ENCODE peak calls at places on chromosomes 16 and 17, in seven cellular contexts. B is HCT116, Q is keratinocyte, A is fibroblast of lung, V is MM.1S, M is SK-N-SH, S is neural progenitor cell. J is an unnamed sample.

GRCh38 chr17:17213775-17214174 is 7.6 kb upstream of the PLD6 start:
- DNase-seq in S (no peak), A (no peak), V (no peak), M (no peak), Q (no peak), B (no peak), J (no peak)

GRCh38 chr16:71249399-71249798 is 18.9 kb upstream of the HYDIN start:
- DNase-seq in B (no peak), V (no peak), A (no peak), M (no peak), S (no peak), Q (no peak), J (no peak)

GRCh38 chr16:75789237-75789636 is 62.9 kb upstream of the CPHXL start:
- DNase-seq in A (peak; percentile 33), B (peak; percentile 46), S (peak; percentile 66), Q (no peak), V (peak; percentile 39), M (peak; percentile 58), J (peak; percentile 25)

GRCh38 chr16:66476328-66477027 is 49.4 kb downstream of the BEAN1 start:
- DNase-seq in V (peak; percentile 55), Q (no peak), B (no peak), S (no peak), A (no peak), M (peak; percentile 68), J (no peak)

GRCh38 chr17:71118039-71118438 is 948.7 kb downstream of the KCNJ2 start:
- DNase-seq in S (peak; percentile 47), B (peak; percentile 29), A (peak; percentile 19), Q (no peak), M (peak; percentile 32), V (peak; percentile 16), J (no peak)

GRCh38 chr16:1542166-1542500 is 8.7 kb downstream of the TMEM204 start:
- DNase-seq in A (no peak), V (no peak), B (no peak), Q (no peak), M (no peak), S (no peak), J (no peak)

GRCh38 chr17:28446716-28447395 is 26.6 kb upstream of the SLC13A2 start:
- DNase-seq in B (no peak), S (no peak), M (no peak), A (no peak), V (no peak), Q (no peak), J (no peak)

GRCh38 chr16:71746442-71747046 is 22.0 kb upstream of the PHLPP2 start:
- DNase-seq in B (peak; percentile 26), V (peak; percentile 60), A (peak; percentile 30), M (peak; percentile 57), S (peak; percentile 47), Q (no peak), J (peak; percentile 18)

GRCh38 chr17:60538726-60539125 is 12.7 kb upstream of the APPBP2 start:
- DNase-seq in B (no peak), M (no peak), A (no peak), V (no peak), Q (no peak), S (no peak), J (no peak)

GRCh38 chr16:66961065-66961744 is at the start of gene CES3:
- DNase-seq in A (peak; percentile 42), B (peak; percentile 75), V (peak; percentile 77), S (peak; percentile 91), M (peak; percentile 82), Q (no peak), J (peak; percentile 24)

GRCh38 chr17:62653002-62653830 is 25.7 kb downstream of the MRC2 start:
- DNase-seq in V (peak; percentile 34), B (no peak), Q (no peak), M (peak; percentile 97), S (peak; percentile 95), A (peak; percentile 57), J (peak; percentile 33)

GRCh38 chr17:80105762-80106161 is 4.4 kb downstream of the GAA start:
- DNase-seq in B (no peak), S (no peak), M (peak; percentile 56), Q (no peak), A (no peak), V (no peak), J (no peak)

GRCh38 chr16:67468731-67469130 is 12.2 kb downstream of the ATP6V0D1 start:
- DNase-seq in B (no peak), Q (no peak), S (no peak), V (no peak), M (no peak), A (no peak), J (no peak)

GRCh38 chr17:45248132-45248936 is 13.6 kb downstream of the SPATA32 start:
- DNase-seq in V (peak; percentile 90), A (peak; percentile 24), S (peak; percentile 81), B (no peak), M (no peak), Q (no peak), J (no peak)

GRCh38 chr17:40218006-40218739 is 931 bp upstream of the WIPF2 start:
- DNase-seq in S (no peak), B (no peak), V (no peak), M (no peak), A (no peak), Q (no peak), J (no peak)

GRCh38 chr16:73268311-73268997 is 220.5 kb upstream of the ZFHX3 start:
- DNase-seq in A (peak; percentile 18), Q (no peak), B (no peak), M (peak; percentile 46), V (no peak), S (peak; percentile 72), J (peak; percentile 7)

GRCh38 chr16:55655381-55655708 is 443 bp upstream of the SLC6A2 start:
- DNase-seq in A (no peak), V (no peak), S (no peak), B (no peak), M (no peak), Q (no peak), J (no peak)

GRCh38 chr17:2222301-2222700 is 81.3 kb downstream of the SMG6 start:
- DNase-seq in M (no peak), Q (no peak), V (no peak), S (no peak), B (no peak), A (no peak), J (no peak)

GRCh38 chr16:31414706-31415105 is 13.5 kb downstream of the COX6A2 start:
- DNase-seq in V (no peak), S (no peak), A (no peak), B (no peak), Q (no peak), M (no peak), J (no peak)

GRCh38 chr17:72361892-72362291 is 241.1 kb downstream of the SOX9 start:
- DNase-seq in V (no peak), M (no peak), A (peak; percentile 74), B (no peak), S (no peak), Q (peak; percentile 62), J (peak; percentile 57)

GRCh38 chr16:554640-555413 is 5.4 kb upstream of the PRR35 start:
- DNase-seq in B (no peak), A (peak; percentile 74), S (no peak), Q (no peak), V (no peak), M (no peak), J (peak; percentile 52)

GRCh38 chr16:69924777-69925191 is 26.4 kb upstream of the CLEC18A start:
- DNase-seq in M (no peak), V (no peak), B (no peak), S (no peak), Q (no peak), A (peak; percentile 93), J (peak; percentile 90)

GRCh38 chr16:17945080-17945601 is 391.4 kb downstream of the NPIPA8 start:
- DNase-seq in Q (no peak), M (no peak), V (no peak), S (no peak), A (peak; percentile 17), B (no peak), J (peak; percentile 12)

DNA sequence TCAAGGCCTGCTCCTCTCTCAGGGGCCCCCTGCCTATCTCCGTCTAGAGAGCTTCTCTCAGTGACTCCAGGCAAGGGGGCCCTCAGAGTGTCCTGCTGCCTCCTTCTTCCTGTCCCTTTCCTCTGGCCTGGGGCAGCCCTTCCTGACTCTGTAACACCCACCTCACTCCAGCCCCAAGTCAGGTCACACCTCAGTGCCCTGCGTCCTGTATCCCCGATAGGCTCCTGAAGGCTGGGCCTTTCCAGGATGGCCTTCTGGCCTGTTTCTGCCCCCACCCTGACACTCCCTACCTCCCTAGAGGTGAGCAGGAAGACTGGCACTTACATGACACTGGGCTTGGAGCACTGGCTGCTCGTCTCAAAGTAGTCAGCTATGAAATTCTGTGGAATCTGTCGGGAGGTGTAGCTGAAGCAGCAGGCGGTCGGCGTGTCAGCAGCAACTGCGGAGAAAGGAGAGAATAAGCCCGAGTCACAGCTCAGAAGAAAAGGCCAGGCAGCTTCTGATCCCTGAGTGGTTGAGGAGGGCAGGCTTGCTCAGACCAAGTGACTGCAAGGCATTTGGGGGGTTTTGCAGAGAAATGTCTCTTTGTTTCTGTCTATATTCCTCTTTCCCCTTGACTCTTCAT is 972 bp downstream of the CCL3L1 start:
- DNase-seq in A (no peak), S (no peak), V (no peak), B (no peak), Q (no peak), M (no peak), J (no peak)
- H2AFZ ChIP-seq in A (no peak overlapping the region), S (peak overlapping the region; percentile 86), V (no peak overlapping the region), B (no peak overlapping the region), Q (no peak overlapping the region), M (no peak overlapping the region), J (no peak overlapping the region)

GRCh38 chr17:30117548-30118155 is 1.0 kb downstream of the NSRP1 start:
- DNase-seq in S (no peak), Q (no peak), B (no peak), V (no peak), A (peak; percentile 21), M (no peak), J (peak; percentile 3)
- H2AFZ ChIP-seq in S (no peak overlapping the region), Q (no peak overlapping the region), B (no peak overlapping the region), V (peak overlapping the region; percentile 95), A (no peak overlapping the region), M (peak overlapping the region; percentile 27), J (no peak overlapping the region)

GRCh38 chr16:22692034-22692433 is 121.9 kb upstream of the HS3ST2 start:
- DNase-seq in A (peak; percentile 18), V (no peak), Q (no peak), S (no peak), M (no peak), B (no peak), J (no peak)

GRCh38 chr16:22688930-22689329 is 125.0 kb upstream of the HS3ST2 start:
- DNase-seq in S (no peak), M (no peak), V (no peak), Q (no peak), A (no peak), B (no peak), J (no peak)

GRCh38 chr16:22693670-22694340 is 120.2 kb upstream of the HS3ST2 start:
- DNase-seq in S (no peak), M (no peak), B (no peak), V (no peak), Q (no peak), A (no peak), J (no peak)

GRCh38 chr16:22694887-22695382 is 119.0 kb upstream of the HS3ST2 start:
- DNase-seq in B (no peak), S (no peak), V (no peak), M (no peak), Q (no peak), A (peak; percentile 92), J (peak; percentile 88)

GRCh38 chr16:22692916-22693646 is 120.9 kb upstream of the HS3ST2 start:
- DNase-seq in A (no peak), M (no peak), S (no peak), V (no peak), B (no peak), Q (no peak), J (no peak)
- H2AFZ ChIP-seq in A (no peak overlapping the region), M (no peak overlapping the region), S (no peak overlapping the region), V (no peak overlapping the region), B (no peak overlapping the region), Q (no peak overlapping the region), J (no peak overlapping the region)

GRCh38 chr16:3304370-3304769 is 860 bp downstream of the TIGD7 start:
- DNase-seq in B (no peak), V (no peak), S (no peak), A (no peak), M (no peak), Q (no peak), J (peak; percentile 16)
- H2AFZ ChIP-seq in B (no peak overlapping the region), V (peak overlapping the region; percentile 91), S (no peak overlapping the region), A (no peak overlapping the region), M (no peak overlapping the region), Q (no peak overlapping the region), J (peak overlapping the region; percentile 100)